ENCODE peak calls at places on chromosomes 6 and 20, in ten cellular contexts. V is GM12864, W is neural crest cell, F is activated B cell treated with CpG ODN at 0.5 μM for 24 hours, H is lower lobe of right lung, X is suprapubic skin, I is nephron progenitor cell, L is heart right ventricle, M is HL-60, G is left ventricle myocardium inferior. D is an unnamed sample.

GRCh38 chr20:62590301-62591121 is 51.8 kb upstream of the SLCO4A1 start:
- DNase-seq in V (no peak), W (no peak), F (no peak), H (no peak), X (no peak), I (no peak), L (no peak), M (no peak), G (no peak), D (no peak)

GRCh38 chr6:56664007-56664406 is 21.3 kb upstream of the DST start:
- DNase-seq in V (no peak), W (no peak), F (no peak), H (no peak), X (no peak), I (no peak), L (no peak), M (no peak), G (no peak), D (no peak)

GRCh38 chr6:37056439-37057127 is 51.1 kb downstream of the FGD2 start:
- DNase-seq in V (no peak), W (no peak), F (no peak), H (no peak), X (no peak), I (no peak), L (no peak), M (no peak), G (no peak), D (no peak)

GRCh38 chr20:11569163-11569562 is 348.5 kb upstream of the BTBD3 start:
- DNase-seq in V (no peak), W (no peak), F (no peak), H (no peak), X (no peak), I (no peak), L (no peak), M (no peak), G (no peak), D (no peak)

GRCh38 chr6:121510568-121511177 is 75.2 kb downstream of the GJA1 start:
- DNase-seq in V (no peak), W (no peak), F (no peak), H (no peak), X (no peak), I (no peak), L (no peak), M (no peak), G (no peak), D (no peak)

GRCh38 chr6:44456070-44456965 is 68.8 kb downstream of the CDC5L start:
- DNase-seq in V (no peak), W (peak), F (no peak), H (no peak), X (no peak), I (peak), L (no peak), M (peak), G (no peak), D (no peak)

GRCh38 chr6:168530653-168531071 is 89.7 kb downstream of the SMOC2 start:
- DNase-seq in V (no peak), W (no peak), F (no peak), H (no peak), X (no peak), I (no peak), L (no peak), M (no peak), G (no peak), D (no peak)

GRCh38 chr6:27890351-27891299 is 21.6 kb downstream of the OR2B2 start:
- DNase-seq in V (peak), W (peak), F (peak), H (peak), X (no peak), I (peak), L (no peak), M (peak), G (no peak), D (no peak)

GRCh38 chr6:155974359-155974758 is 518.7 kb upstream of the NOX3 start:
- DNase-seq in V (no peak), W (no peak), F (no peak), H (no peak), X (no peak), I (no peak), L (no peak), M (no peak), G (no peak), D (no peak)

GRCh38 chr20:36449663-36450062 is 91.7 kb upstream of the MYL9 start:
- DNase-seq in V (no peak), W (no peak), F (no peak), H (no peak), X (no peak), I (no peak), L (no peak), M (no peak), G (no peak), D (no peak)

GRCh38 chr6:109381007-109381746 is 1.1 kb downstream of the CD164 start:
- DNase-seq in V (no peak), W (no peak), F (no peak), H (no peak), X (no peak), I (no peak), L (no peak), M (peak), G (no peak), D (no peak)

GRCh38 chr6:52547647-52548352 is 29.1 kb downstream of the TRAM2 start:
- DNase-seq in V (no peak), W (no peak), F (no peak), H (no peak), X (no peak), I (no peak), L (no peak), M (no peak), G (no peak), D (no peak)

GRCh38 chr20:21632654-21633053 is 72.8 kb upstream of the PAX1 start:
- DNase-seq in V (no peak), W (no peak), F (no peak), H (no peak), X (no peak), I (no peak), L (no peak), M (no peak), G (no peak), D (no peak)

GRCh38 chr6:142848969-142849368 is 96.0 kb downstream of the HIVEP2 start:
- DNase-seq in V (no peak), W (no peak), F (no peak), H (no peak), X (no peak), I (no peak), L (no peak), M (no peak), G (no peak), D (no peak)

GRCh38 chr6:123940551-123940950 is 136.9 kb downstream of the NKAIN2 start:
- DNase-seq in V (no peak), W (no peak), F (no peak), H (no peak), X (no peak), I (no peak), L (no peak), M (no peak), G (no peak), D (no peak)

GRCh38 chr6:57147955-57148858 is 23.9 kb upstream of the BAG2 start:
- DNase-seq in V (no peak), W (no peak), F (no peak), H (no peak), X (no peak), I (no peak), L (no peak), M (no peak), G (no peak), D (no peak)

GRCh38 chr6:108565091-108565766 is 4.5 kb downstream of the FOXO3 start:
- DNase-seq in V (peak), W (no peak), F (no peak), H (no peak), X (no peak), I (no peak), L (no peak), M (peak), G (no peak), D (no peak)

GRCh38 chr6:74343804-74344203 is 647.8 kb downstream of the CD109 start:
- DNase-seq in V (no peak), W (no peak), F (no peak), H (no peak), X (no peak), I (no peak), L (no peak), M (no peak), G (no peak), D (no peak)

GRCh38 chr6:133953634-133954415 is 801 bp downstream of the TBPL1 start:
- DNase-seq in V (no peak), W (peak), F (no peak), H (no peak), X (no peak), I (no peak), L (no peak), M (no peak), G (no peak), D (no peak)

GRCh38 chr6:158970640-158971291 is 29.2 kb downstream of the RSPH3 start:
- DNase-seq in V (no peak), W (no peak), F (no peak), H (no peak), X (no peak), I (no peak), L (no peak), M (no peak), G (no peak), D (no peak)

GRCh38 chr20:61822396-61822795 is 243.3 kb downstream of the TAF4 start:
- DNase-seq in V (no peak), W (no peak), F (no peak), H (peak), X (no peak), I (no peak), L (no peak), M (no peak), G (no peak), D (no peak)

GRCh38 chr20:43432498-43432897 is 25.2 kb upstream of the SRSF6 start:
- DNase-seq in V (no peak), W (no peak), F (no peak), H (no peak), X (peak), I (no peak), L (no peak), M (no peak), G (no peak), D (no peak)

GRCh38 chr6:28988536-28989415 is 16.3 kb downstream of the ZNF311 start:
- DNase-seq in V (no peak), W (peak), F (peak), H (peak), X (no peak), I (peak), L (peak), M (peak), G (peak), D (peak)

GRCh38 chr6:38909020-38909730 is 139.4 kb upstream of the GLP1R start:
- DNase-seq in V (no peak), W (no peak), F (no peak), H (no peak), X (no peak), I (no peak), L (no peak), M (no peak), G (no peak), D (no peak)

GRCh38 chr20:31476648-31477220 is 1.6 kb downstream of the REM1 start:
- DNase-seq in V (no peak), W (no peak), F (no peak), H (no peak), X (no peak), I (no peak), L (no peak), M (no peak), G (no peak), D (no peak)

GRCh38 chr20:6395695-6396094 is 272.9 kb upstream of the FERMT1 start:
- DNase-seq in V (no peak), W (no peak), F (no peak), H (no peak), X (no peak), I (no peak), L (no peak), M (no peak), G (no peak), D (no peak)

GRCh38 chr6:143400258-143401059 is 50.0 kb downstream of the ADAT2 start:
- DNase-seq in V (no peak), W (no peak), F (no peak), H (no peak), X (no peak), I (no peak), L (peak), M (peak), G (no peak), D (no peak)

GRCh38 chr20:19094959-19095541 is 117.4 kb upstream of the SLC24A3 start:
- DNase-seq in V (no peak), W (no peak), F (no peak), H (no peak), X (no peak), I (no peak), L (no peak), M (no peak), G (no peak), D (no peak)

GRCh38 chr20:49186535-49187329 is 1.4 kb downstream of the STAU1 start:
- DNase-seq in V (peak), W (no peak), F (no peak), H (peak), X (no peak), I (peak), L (peak), M (peak), G (peak), D (no peak)

GRCh38 chr20:12660918-12661317 is 347.9 kb upstream of the SPTLC3 start:
- DNase-seq in V (no peak), W (peak), F (no peak), H (no peak), X (no peak), I (peak), L (no peak), M (no peak), G (no peak), D (no peak)

GRCh38 chr6:139368661-139369060 is 5.8 kb downstream of the CITED2 start:
- DNase-seq in V (no peak), W (no peak), F (no peak), H (no peak), X (no peak), I (no peak), L (no peak), M (no peak), G (no peak), D (no peak)

GRCh38 chr20:50215101-50215500 is 24.5 kb downstream of the CEBPB start:
- DNase-seq in V (no peak), W (no peak), F (no peak), H (no peak), X (no peak), I (no peak), L (no peak), M (no peak), G (no peak), D (no peak)

GRCh38 chr20:62665826-62666735 is 23.8 kb downstream of the SLCO4A1 start:
- DNase-seq in V (no peak), W (no peak), F (no peak), H (no peak), X (no peak), I (no peak), L (no peak), M (no peak), G (no peak), D (no peak)

GRCh38 chr6:30907758-30908591 is at the start of gene GTF2H4:
- DNase-seq in V (peak), W (peak), F (peak), H (peak), X (peak), I (peak), L (peak), M (peak), G (peak), D (peak)

GRCh38 chr20:19897891-19898290 is 119.3 kb upstream of the NAA20 start:
- DNase-seq in V (no peak), W (no peak), F (no peak), H (no peak), X (no peak), I (no peak), L (no peak), M (no peak), G (no peak), D (no peak)

GRCh38 chr6:83055366-83055964 is 10.2 kb downstream of the UBE3D start:
- DNase-seq in V (no peak), W (peak), F (no peak), H (no peak), X (no peak), I (peak), L (peak), M (peak), G (no peak), D (peak)

GRCh38 chr6:130708338-130708737 is 118.9 kb upstream of the SMLR1 start:
- DNase-seq in V (no peak), W (no peak), F (no peak), H (no peak), X (no peak), I (no peak), L (no peak), M (no peak), G (no peak), D (no peak)

GRCh38 chr6:17877196-17877889 is 110.1 kb downstream of the KIF13A start:
- DNase-seq in V (no peak), W (no peak), F (no peak), H (no peak), X (no peak), I (no peak), L (no peak), M (no peak), G (no peak), D (no peak)

GRCh38 chr6:82144007-82144851 is 103.3 kb downstream of the IBTK start:
- DNase-seq in V (peak), W (no peak), F (no peak), H (no peak), X (no peak), I (no peak), L (peak), M (no peak), G (no peak), D (no peak)

GRCh38 chr6:2147737-2148448 is 97.5 kb downstream of the GMDS start:
- DNase-seq in V (no peak), W (no peak), F (no peak), H (no peak), X (no peak), I (no peak), L (no peak), M (no peak), G (no peak), D (no peak)

GRCh38 chr6:2148748-2149147 is 96.7 kb downstream of the GMDS start:
- DNase-seq in V (no peak), W (no peak), F (no peak), H (no peak), X (no peak), I (no peak), L (no peak), M (no peak), G (no peak), D (no peak)

GRCh38 chr6:2155206-2155605 is 90.2 kb downstream of the GMDS start:
- DNase-seq in V (no peak), W (no peak), F (no peak), H (no peak), X (no peak), I (no peak), L (no peak), M (no peak), G (no peak), D (no peak)

DNA sequence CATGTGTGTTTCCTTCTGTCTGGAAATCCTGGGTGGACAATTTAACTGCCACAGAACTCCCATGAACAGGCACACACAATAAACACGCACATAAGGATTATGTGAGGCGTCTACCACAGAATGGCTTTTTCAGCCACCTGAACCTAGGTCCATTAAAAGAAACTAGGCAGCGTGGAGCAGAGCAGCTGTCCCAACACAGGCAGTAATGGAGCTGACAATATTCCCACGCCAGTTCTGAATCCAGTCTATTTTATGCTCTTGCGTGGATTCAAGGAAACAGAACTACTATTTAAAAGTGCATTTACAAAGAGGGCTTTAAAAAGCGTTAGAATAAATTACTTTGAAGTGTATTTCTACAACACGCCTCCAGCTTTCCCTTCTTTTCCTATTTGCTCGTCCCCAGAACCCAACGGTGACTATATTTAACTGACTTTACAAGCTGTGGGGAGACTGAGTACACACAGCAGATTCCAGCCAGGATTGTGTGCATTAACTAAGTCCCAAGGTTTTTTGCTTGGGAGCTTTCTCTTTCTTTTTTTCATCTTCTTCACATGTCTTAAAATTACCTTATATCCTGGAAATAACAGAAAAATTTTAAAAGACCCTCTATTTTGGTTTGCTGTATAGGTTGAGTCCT is 95.9 kb downstream of the GMDS start:
- DNase-seq in V (no peak), W (no peak), F (no peak), H (no peak), X (no peak), I (no peak), L (no peak), M (no peak), G (no peak), D (no peak)
- TF ChIP-seq CTCF in V (no peak), W (no peak), F (no peak), H (no peak), X (no peak), I (no peak), L (no peak), M (no peak), G (no peak), D (no peak)

DNA sequence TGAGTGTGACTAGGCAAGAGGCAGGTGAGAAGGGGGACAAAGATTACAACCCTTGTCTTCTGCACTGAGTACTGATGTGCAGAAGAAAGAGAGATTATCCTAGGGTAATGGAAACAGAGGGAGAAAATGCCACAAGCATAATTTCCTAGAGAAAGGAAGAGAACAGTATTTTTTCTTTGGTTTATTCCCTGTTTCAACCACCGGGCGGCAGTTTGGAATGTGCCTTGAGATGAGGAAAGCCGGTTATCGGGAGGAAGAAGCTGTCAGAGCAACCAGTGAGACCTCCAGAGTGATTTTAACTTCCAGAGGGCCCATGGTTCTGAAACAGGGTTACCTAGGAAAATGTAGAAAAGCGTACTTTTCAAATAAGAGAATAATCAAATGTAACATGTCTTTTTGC is 121.4 kb downstream of the REV3L start:
- DNase-seq in V (no peak), W (peak), F (no peak), H (peak), X (no peak), I (peak), L (peak), M (no peak), G (no peak), D (no peak)
- TF ChIP-seq CTCF in V (peak), W (peak), F (no peak), H (peak), X (no peak), I (no peak), L (peak), M (no peak), G (peak), D (peak)

DNA sequence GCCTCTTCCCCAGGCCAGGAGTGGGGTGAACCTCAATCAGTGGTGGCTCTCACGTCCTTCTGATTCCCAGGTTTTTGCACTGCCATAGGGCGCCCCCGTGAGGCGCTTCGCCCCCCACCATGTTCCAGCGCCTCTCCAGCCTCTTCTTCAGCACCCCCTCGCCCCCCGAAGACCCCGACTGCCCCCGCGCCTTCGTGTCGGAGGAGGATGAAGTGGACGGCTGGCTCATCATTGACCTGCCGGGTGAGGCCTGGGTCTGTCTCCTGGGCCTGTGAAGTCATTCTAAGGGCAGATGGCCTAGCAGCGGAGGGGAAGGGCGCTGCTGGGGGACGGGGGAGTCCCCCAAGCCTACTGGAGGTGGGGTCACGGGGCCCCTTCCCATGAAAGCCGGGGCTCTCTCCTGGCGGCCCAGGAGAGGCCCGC is 4.5 kb downstream of the TP53INP2 start:
- DNase-seq in V (no peak), W (peak), F (peak), H (peak), X (no peak), I (peak), L (peak), M (peak), G (peak), D (no peak)
- TF ChIP-seq CTCF in V (peak), W (peak), F (no peak), H (peak), X (peak), I (peak), L (peak), M (peak), G (peak), D (peak)

GRCh38 chr6:33049323-33049722 is 24.1 kb downstream of the HLA-DPA1 start:
- DNase-seq in V (no peak), W (no peak), F (no peak), H (no peak), X (no peak), I (no peak), L (no peak), M (no peak), G (no peak), D (no peak)
- TF ChIP-seq CTCF in V (peak), W (no peak), F (no peak), H (peak), X (no peak), I (no peak), L (no peak), M (no peak), G (peak), D (no peak)

GRCh38 chr6:90413867-90414266 is 117.2 kb upstream of the BACH2 start:
- DNase-seq in V (no peak), W (peak), F (no peak), H (no peak), X (no peak), I (peak), L (peak), M (no peak), G (no peak), D (no peak)
- TF ChIP-seq CTCF in V (no peak), W (no peak), F (no peak), H (no peak), X (no peak), I (no peak), L (no peak), M (no peak), G (no peak), D (no peak)

D was measured in D721Med.